ENCODE peak calls at places on chromosomes 7 and 10, in five cellular contexts. E is NCI-H1092; P is foreskin fibroblast; A is left ventricle myocardium superior; Z is activated T-cell treated with anti-CD3 and anti-CD28 coated beads, Interleukin-2, amount 50 U/mL, for 72 hours. T is an unnamed sample.

GRCh38 chr7:83469491-83469890 is 179.4 kb downstream of the SEMA3E start:
- DNase-seq in Z (no peak), A (no peak), E (no peak), P (no peak), T (no peak)

GRCh38 chr7:36535866-36536664 is 146.4 kb downstream of the ANLN start:
- DNase-seq in Z (no peak), A (no peak), E (no peak), P (no peak), T (peak)

GRCh38 chr7:108114117-108114841 is 15.9 kb downstream of the LAMB4 start:
- DNase-seq in A (no peak), P (no peak), E (no peak), Z (peak), T (no peak)

GRCh38 chr7:87206361-87206760 is 13.2 kb downstream of the TMEM243 start:
- DNase-seq in P (peak), A (no peak), E (no peak), Z (no peak), T (peak)

GRCh38 chr10:786666-787512 is 97.4 kb upstream of the DIP2C start:
- DNase-seq in E (no peak), Z (no peak), A (no peak), P (no peak), T (no peak)

GRCh38 chr7:13628231-13629001 is 361.1 kb downstream of the ETV1 start:
- DNase-seq in P (peak), E (no peak), Z (no peak), A (no peak), T (peak)

GRCh38 chr10:7479861-7480598 is 69.2 kb upstream of the SFMBT2 start:
- DNase-seq in Z (no peak), A (no peak), P (no peak), E (no peak), T (no peak)

GRCh38 chr10:70806841-70807240 is 8.9 kb upstream of the SGPL1 start:
- DNase-seq in A (no peak), Z (no peak), P (no peak), E (no peak), T (no peak)

GRCh38 chr7:27116521-27116946 is 14.0 kb downstream of the HOXA4 start:
- DNase-seq in A (no peak), Z (no peak), E (peak), P (no peak), T (peak)

GRCh38 chr10:63204667-63205391 is 71.7 kb downstream of the NRBF2 start:
- DNase-seq in P (no peak), Z (no peak), A (no peak), E (no peak), T (no peak)

GRCh38 chr7:44097064-44097932 is 6.8 kb upstream of the AEBP1 start:
- DNase-seq in A (no peak), P (no peak), Z (no peak), E (no peak), T (no peak)

GRCh38 chr7:5646846-5647245 is 134.6 kb downstream of the RNF216 start:
- DNase-seq in E (no peak), A (no peak), P (peak), Z (no peak), T (peak)

GRCh38 chr10:79434816-79435215 is 10.6 kb downstream of the ZCCHC24 start:
- DNase-seq in E (no peak), P (peak), A (no peak), Z (peak), T (peak)

GRCh38 chr10:101939273-101939635 is 95.7 kb upstream of the KCNIP2 start:
- DNase-seq in P (peak), E (no peak), A (no peak), Z (no peak), T (peak)

GRCh38 chr7:158442260-158442659 is 145.4 kb downstream of the PTPRN2 start:
- DNase-seq in A (no peak), P (no peak), E (no peak), Z (no peak), T (no peak)

GRCh38 chr10:112804036-112804435 is 146.0 kb upstream of the TCF7L2 start:
- DNase-seq in P (no peak), Z (no peak), E (peak), A (no peak), T (no peak)

GRCh38 chr7:92436843-92437445 is 10.3 kb upstream of the GATAD1 start:
- DNase-seq in P (no peak), A (no peak), Z (no peak), E (no peak), T (no peak)

GRCh38 chr10:24150853-24151252 is 58.1 kb upstream of the KIAA1217 start:
- DNase-seq in P (no peak), A (no peak), E (no peak), Z (no peak), T (no peak)

GRCh38 chr7:84823530-84823929 is 363.3 kb downstream of the SEMA3D start:
- DNase-seq in E (no peak), Z (no peak), A (no peak), P (no peak), T (no peak)

GRCh38 chr10:93352638-93353383 is 129.3 kb downstream of the MYOF start:
- DNase-seq in Z (no peak), P (peak), A (no peak), E (no peak), T (peak)

GRCh38 chr7:131231381-131232220 is 96.1 kb upstream of the MKLN1 start:
- DNase-seq in A (peak), Z (peak), P (peak), E (no peak), T (peak)

GRCh38 chr7:20542594-20542993 is 72.9 kb upstream of the ABCB5 start:
- DNase-seq in A (peak), P (peak), E (no peak), Z (no peak), T (peak)

GRCh38 chr10:21015838-21016237 is 118.7 kb upstream of the NEBL start:
- DNase-seq in E (no peak), Z (no peak), A (no peak), P (no peak), T (no peak)

GRCh38 chr10:22321156-22321711 is 335 bp downstream of the BMI1 start:
- DNase-seq in P (peak), A (peak), Z (peak), E (no peak), T (peak)

GRCh38 chr7:106016331-106016730 is 53.3 kb downstream of the CDHR3 start:
- DNase-seq in Z (no peak), P (no peak), E (no peak), A (no peak), T (no peak)

GRCh38 chr10:95431900-95432342 is 129.2 kb downstream of the SORBS1 start:
- DNase-seq in E (no peak), Z (no peak), P (no peak), A (no peak), T (no peak)

GRCh38 chr7:104135760-104136558 is 71.9 kb downstream of the ORC5 start:
- DNase-seq in Z (no peak), P (no peak), E (no peak), A (no peak), T (no peak)

GRCh38 chr10:33336606-33337334 is 2.3 kb upstream of the NRP1 start:
- DNase-seq in P (peak), A (peak), E (peak), Z (no peak), T (no peak)

GRCh38 chr7:141221007-141221612 is 147.2 kb downstream of the TMEM178B start:
- DNase-seq in P (no peak), E (no peak), A (no peak), Z (no peak), T (no peak)

GRCh38 chr10:73894245-73894971 is 16.5 kb upstream of the PLAU start:
- DNase-seq in P (peak), Z (peak), A (no peak), E (no peak), T (peak)

GRCh38 chr10:61994404-61995031 is 93.0 kb downstream of the ARID5B start:
- DNase-seq in E (no peak), A (no peak), P (no peak), Z (no peak), T (no peak)

GRCh38 chr10:97320480-97321031 is 1.5 kb downstream of the FRAT1 start:
- DNase-seq in A (peak), Z (peak), P (no peak), E (no peak), T (no peak)

GRCh38 chr10:94757916-94758315 is 4.6 kb upstream of the CYP2C19 start:
- DNase-seq in P (no peak), Z (no peak), A (no peak), E (no peak), T (no peak)

GRCh38 chr7:64799-65430 is 127.5 kb upstream of the FAM20C start:
- DNase-seq in Z (no peak), E (no peak), A (peak), P (peak), T (no peak)